ENCODE peak calls at places on chromosomes 16 and 17, in seven cellular contexts. One of them, this sample, is unnamed. For H3K27me3, the result is how much of the 10 kb centered on the place peaks cover.

GRCh38 chr17:27240802-27241155 is 53.1 kb upstream of the WSB1 start:
- DNase-seq in left ventricle myocardium inferior: no peak
- DNase-seq in ascending aorta: no peak
- DNase-seq in pancreas: no peak
- DNase-seq in GM12878: no peak
- DNase-seq in CD4-positive, alpha-beta T cell: no peak
- DNase-seq in uterus: no peak
- DNase-seq in this sample: no peak

GRCh38 chr17:80855968-80856862 is 135.4 kb upstream of the CHMP6 start:
- DNase-seq in uterus: peak
- DNase-seq in CD4-positive, alpha-beta T cell: peak
- DNase-seq in ascending aorta: peak
- DNase-seq in GM12878: peak
- DNase-seq in pancreas: no peak
- DNase-seq in left ventricle myocardium inferior: no peak
- DNase-seq in this sample: no peak

GRCh38 chr17:82392209-82392920 is 20.8 kb downstream of the UTS2R start:
- DNase-seq in ascending aorta: no peak
- DNase-seq in left ventricle myocardium inferior: no peak
- DNase-seq in CD4-positive, alpha-beta T cell: no peak
- DNase-seq in pancreas: no peak
- DNase-seq in GM12878: no peak
- DNase-seq in uterus: no peak
- DNase-seq in this sample: no peak

GRCh38 chr16:17571499-17572093 is 100.8 kb upstream of the XYLT1 start:
- DNase-seq in uterus: no peak
- DNase-seq in left ventricle myocardium inferior: no peak
- DNase-seq in GM12878: no peak
- DNase-seq in ascending aorta: no peak
- DNase-seq in CD4-positive, alpha-beta T cell: no peak
- DNase-seq in pancreas: no peak
- DNase-seq in this sample: no peak

GRCh38 chr17:31413871-31414589 is 22.6 kb downstream of the RAB11FIP4 start:
- DNase-seq in CD4-positive, alpha-beta T cell: no peak
- DNase-seq in pancreas: no peak
- DNase-seq in left ventricle myocardium inferior: no peak
- DNase-seq in GM12878: no peak
- DNase-seq in uterus: no peak
- DNase-seq in ascending aorta: no peak
- DNase-seq in this sample: no peak

GRCh38 chr17:59829217-59830006 is 63.3 kb downstream of the TUBD1 start:
- DNase-seq in CD4-positive, alpha-beta T cell: no peak
- DNase-seq in ascending aorta: no peak
- DNase-seq in GM12878: peak
- DNase-seq in uterus: peak
- DNase-seq in pancreas: peak
- DNase-seq in left ventricle myocardium inferior: no peak
- DNase-seq in this sample: peak

GRCh38 chr16:48608452-48608851 is 1.5 kb downstream of the N4BP1 start:
- DNase-seq in CD4-positive, alpha-beta T cell: no peak
- DNase-seq in pancreas: no peak
- DNase-seq in left ventricle myocardium inferior: no peak
- DNase-seq in GM12878: peak
- DNase-seq in uterus: no peak
- DNase-seq in ascending aorta: no peak
- DNase-seq in this sample: no peak

GRCh38 chr16:3520861-3521260 is 20.1 kb downstream of the CLUAP1 start:
- DNase-seq in uterus: peak
- DNase-seq in CD4-positive, alpha-beta T cell: no peak
- DNase-seq in pancreas: no peak
- DNase-seq in left ventricle myocardium inferior: no peak
- DNase-seq in GM12878: no peak
- DNase-seq in ascending aorta: no peak
- DNase-seq in this sample: no peak

GRCh38 chr16:21984062-21984461 is 16.9 kb downstream of the PDZD9 start:
- DNase-seq in uterus: no peak
- DNase-seq in left ventricle myocardium inferior: no peak
- DNase-seq in ascending aorta: no peak
- DNase-seq in GM12878: no peak
- DNase-seq in pancreas: no peak
- DNase-seq in CD4-positive, alpha-beta T cell: no peak
- DNase-seq in this sample: no peak

GRCh38 chr16:50988441-50988840 is 162.6 kb downstream of the SALL1 start:
- DNase-seq in pancreas: no peak
- DNase-seq in CD4-positive, alpha-beta T cell: no peak
- DNase-seq in uterus: no peak
- DNase-seq in ascending aorta: no peak
- DNase-seq in GM12878: no peak
- DNase-seq in left ventricle myocardium inferior: no peak
- DNase-seq in this sample: no peak

GRCh38 chr16:50985733-50986132 is 165.3 kb downstream of the SALL1 start:
- DNase-seq in ascending aorta: no peak
- DNase-seq in pancreas: no peak
- DNase-seq in uterus: no peak
- DNase-seq in CD4-positive, alpha-beta T cell: no peak
- DNase-seq in left ventricle myocardium inferior: no peak
- DNase-seq in GM12878: no peak
- DNase-seq in this sample: no peak

GRCh38 chr16:50989047-50989446 is 162.0 kb downstream of the SALL1 start:
- DNase-seq in pancreas: no peak
- DNase-seq in left ventricle myocardium inferior: no peak
- DNase-seq in uterus: no peak
- DNase-seq in ascending aorta: no peak
- DNase-seq in GM12878: no peak
- DNase-seq in CD4-positive, alpha-beta T cell: no peak
- DNase-seq in this sample: no peak

GRCh38 chr16:50984688-50985087 is 166.4 kb downstream of the SALL1 start:
- DNase-seq in ascending aorta: no peak
- DNase-seq in pancreas: no peak
- DNase-seq in left ventricle myocardium inferior: no peak
- DNase-seq in GM12878: no peak
- DNase-seq in uterus: no peak
- DNase-seq in CD4-positive, alpha-beta T cell: no peak
- DNase-seq in this sample: no peak

DNA sequence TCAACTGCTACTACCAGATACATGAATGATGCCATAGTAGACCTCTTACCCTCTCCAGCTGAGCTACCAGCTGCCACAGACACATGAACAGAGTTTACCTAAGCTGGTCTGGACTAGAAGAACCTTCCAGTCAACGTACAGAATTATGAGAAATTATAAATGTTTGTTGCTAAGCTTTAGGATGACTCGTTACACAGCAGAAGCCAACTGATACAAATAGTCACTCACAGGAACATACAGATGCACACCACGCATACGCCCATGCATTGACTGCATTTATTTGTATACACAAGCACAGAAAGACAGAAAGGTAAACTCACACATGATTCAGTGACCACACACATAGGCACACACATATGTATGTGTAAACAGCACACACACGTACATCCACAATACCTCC is 164.6 kb downstream of the SALL1 start:
- DNase-seq in pancreas: no peak
- DNase-seq in ascending aorta: no peak
- DNase-seq in CD4-positive, alpha-beta T cell: no peak
- DNase-seq in GM12878: no peak
- DNase-seq in uterus: no peak
- DNase-seq in left ventricle myocardium inferior: no peak
- DNase-seq in this sample: no peak
- H3K27me3 ChIP-seq in pancreas: under half
- H3K27me3 ChIP-seq in ascending aorta: under half
- H3K27me3 ChIP-seq in CD4-positive, alpha-beta T cell: under half
- H3K27me3 ChIP-seq in GM12878: under half
- H3K27me3 ChIP-seq in uterus: under half
- H3K27me3 ChIP-seq in left ventricle myocardium inferior: under half
- H3K27me3 ChIP-seq in this sample: under half

GRCh38 chr16:73232555-73233422 is 184.9 kb upstream of the ZFHX3 start:
- DNase-seq in uterus: peak
- DNase-seq in CD4-positive, alpha-beta T cell: no peak
- DNase-seq in GM12878: no peak
- DNase-seq in left ventricle myocardium inferior: peak
- DNase-seq in ascending aorta: no peak
- DNase-seq in pancreas: peak
- DNase-seq in this sample: no peak

GRCh38 chr16:73231379-73231778 is 183.5 kb upstream of the ZFHX3 start:
- DNase-seq in GM12878: no peak
- DNase-seq in uterus: no peak
- DNase-seq in ascending aorta: no peak
- DNase-seq in pancreas: no peak
- DNase-seq in left ventricle myocardium inferior: no peak
- DNase-seq in CD4-positive, alpha-beta T cell: no peak
- DNase-seq in this sample: no peak

GRCh38 chr16:73231969-73232554 is 184.1 kb upstream of the ZFHX3 start:
- DNase-seq in CD4-positive, alpha-beta T cell: no peak
- DNase-seq in left ventricle myocardium inferior: no peak
- DNase-seq in pancreas: peak
- DNase-seq in ascending aorta: no peak
- DNase-seq in GM12878: no peak
- DNase-seq in uterus: no peak
- DNase-seq in this sample: no peak

GRCh38 chr16:73230651-73231050 is 182.7 kb upstream of the ZFHX3 start:
- DNase-seq in left ventricle myocardium inferior: no peak
- DNase-seq in pancreas: no peak
- DNase-seq in uterus: no peak
- DNase-seq in CD4-positive, alpha-beta T cell: no peak
- DNase-seq in ascending aorta: no peak
- DNase-seq in GM12878: no peak
- DNase-seq in this sample: no peak

GRCh38 chr16:73233423-73233762 is 185.5 kb upstream of the ZFHX3 start:
- DNase-seq in uterus: no peak
- DNase-seq in pancreas: no peak
- DNase-seq in GM12878: no peak
- DNase-seq in left ventricle myocardium inferior: no peak
- DNase-seq in ascending aorta: no peak
- DNase-seq in CD4-positive, alpha-beta T cell: no peak
- DNase-seq in this sample: no peak
- H3K27me3 ChIP-seq in uterus: under half
- H3K27me3 ChIP-seq in pancreas: under half
- H3K27me3 ChIP-seq in GM12878: under half
- H3K27me3 ChIP-seq in left ventricle myocardium inferior: under half
- H3K27me3 ChIP-seq in ascending aorta: under half
- H3K27me3 ChIP-seq in CD4-positive, alpha-beta T cell: under half
- H3K27me3 ChIP-seq in this sample: under half

DNA sequence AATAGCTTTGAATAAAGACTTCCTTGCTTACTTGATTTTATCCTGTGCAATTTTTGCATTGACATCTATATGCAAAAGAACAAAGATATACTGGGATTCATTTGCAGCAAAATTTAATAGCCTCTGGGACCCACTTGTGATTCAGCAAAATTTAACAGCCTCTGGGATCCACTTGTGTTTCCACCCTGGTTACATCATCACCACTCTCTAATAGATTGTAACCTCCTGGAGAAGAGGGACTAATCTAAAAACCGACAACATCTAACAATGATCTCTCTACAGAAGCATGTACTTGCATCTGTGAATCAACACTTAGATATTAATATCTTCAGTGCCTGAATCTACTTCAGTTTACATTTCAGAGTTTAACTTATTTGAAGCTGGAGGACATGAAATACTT is 202.0 kb upstream of the CPHXL start:
- DNase-seq in GM12878: no peak
- DNase-seq in ascending aorta: no peak
- DNase-seq in uterus: no peak
- DNase-seq in CD4-positive, alpha-beta T cell: no peak
- DNase-seq in pancreas: no peak
- DNase-seq in left ventricle myocardium inferior: no peak
- DNase-seq in this sample: no peak
- H3K27me3 ChIP-seq in GM12878: under half
- H3K27me3 ChIP-seq in ascending aorta: under half
- H3K27me3 ChIP-seq in uterus: under half
- H3K27me3 ChIP-seq in CD4-positive, alpha-beta T cell: under half
- H3K27me3 ChIP-seq in pancreas: under half
- H3K27me3 ChIP-seq in left ventricle myocardium inferior: under half
- H3K27me3 ChIP-seq in this sample: under half

DNA sequence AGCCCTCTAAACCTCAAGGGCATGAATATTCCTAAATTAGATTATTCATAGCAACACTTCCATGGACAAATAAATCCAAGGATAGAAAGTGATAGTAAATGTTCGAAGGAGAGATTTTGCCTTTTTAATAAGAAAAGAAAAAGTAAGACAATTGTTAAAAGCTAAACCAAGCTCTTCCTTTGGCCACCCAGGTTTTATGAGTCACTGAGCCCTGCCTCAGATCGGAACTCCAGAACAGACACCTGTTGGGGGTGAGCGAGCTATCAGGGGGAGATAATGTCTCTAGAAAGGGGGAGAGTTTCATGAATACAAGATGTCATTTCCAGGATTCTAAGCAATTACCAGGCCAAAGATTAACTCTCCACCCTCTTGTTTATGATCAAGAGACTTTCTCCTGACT is 171.4 kb downstream of the ANKFN1 start:
- DNase-seq in uterus: no peak
- DNase-seq in CD4-positive, alpha-beta T cell: no peak
- DNase-seq in pancreas: no peak
- DNase-seq in GM12878: no peak
- DNase-seq in left ventricle myocardium inferior: no peak
- DNase-seq in ascending aorta: no peak
- DNase-seq in this sample: no peak
- H3K27me3 ChIP-seq in uterus: under half
- H3K27me3 ChIP-seq in CD4-positive, alpha-beta T cell: under half
- H3K27me3 ChIP-seq in pancreas: under half
- H3K27me3 ChIP-seq in GM12878: under half
- H3K27me3 ChIP-seq in left ventricle myocardium inferior: under half
- H3K27me3 ChIP-seq in ascending aorta: under half
- H3K27me3 ChIP-seq in this sample: under half

DNA sequence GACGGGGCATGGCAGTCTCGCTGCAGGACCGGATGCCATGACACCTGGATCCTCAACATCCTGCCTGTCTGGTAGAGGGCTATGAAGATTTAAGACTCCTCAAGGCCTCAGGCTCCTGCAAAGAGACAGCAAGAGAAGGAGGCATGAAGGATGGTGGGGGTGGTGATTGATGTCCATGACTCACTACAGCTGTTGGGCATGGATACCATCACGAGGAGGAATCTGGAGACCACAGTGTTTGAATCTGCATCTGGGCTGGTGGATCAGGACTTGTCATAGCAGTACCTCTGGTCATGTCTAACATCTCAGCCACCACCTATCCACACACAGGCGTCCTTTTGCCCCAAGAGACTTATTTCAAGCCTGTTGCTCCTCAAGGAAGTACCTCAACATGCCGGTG is 50.2 kb upstream of the WSCD1 start:
- DNase-seq in CD4-positive, alpha-beta T cell: no peak
- DNase-seq in GM12878: no peak
- DNase-seq in left ventricle myocardium inferior: no peak
- DNase-seq in pancreas: no peak
- DNase-seq in uterus: no peak
- DNase-seq in ascending aorta: no peak
- DNase-seq in this sample: no peak
- H3K27me3 ChIP-seq in CD4-positive, alpha-beta T cell: under half
- H3K27me3 ChIP-seq in GM12878: under half
- H3K27me3 ChIP-seq in left ventricle myocardium inferior: half or more
- H3K27me3 ChIP-seq in pancreas: under half
- H3K27me3 ChIP-seq in uterus: under half
- H3K27me3 ChIP-seq in ascending aorta: under half
- H3K27me3 ChIP-seq in this sample: under half